ENCODE peak calls at places on chromosome 9, in nine cellular contexts. N is transverse colon, Q is MM.1S, O is fibroblast of lung, D is mesothelial cell of epicardium, R is IMR-90, Z is H1, E is mammary epithelial cell, U is cardiac muscle cell. J is an unnamed sample.

GRCh38 chr9:26308328-26308727 is 584.3 kb downstream of the CAAP1 start:
- DNase-seq in O (no peak), N (no peak), R (peak; percentile 40), E (no peak), Q (no peak), Z (no peak), U (peak; percentile 6), D (no peak), J (no peak)

GRCh38 chr9:6645153-6646027 is at the start of gene GLDC:
- DNase-seq in O (no peak), E (peak; percentile 31), Q (peak; percentile 89), D (peak; percentile 53), R (no peak), N (peak; percentile 62), U (peak; percentile 9), Z (peak; percentile 78), J (peak; percentile 50)

GRCh38 chr9:89137548-89138462 is 40.8 kb downstream of the SHC3 start:
- DNase-seq in D (no peak), N (peak; percentile 36), Q (no peak), O (peak; percentile 96), E (peak; percentile 90), U (peak; percentile 97), Z (no peak), R (peak; percentile 95), J (no peak)

GRCh38 chr9:8800196-8800595 is 1000.6 kb upstream of the DMAC1 start:
- DNase-seq in Z (no peak), U (no peak), O (no peak), R (no peak), E (no peak), N (no peak), Q (no peak), D (no peak), J (no peak)

GRCh38 chr9:114908796-114909448 is 21.5 kb downstream of the TNFSF8 start:
- DNase-seq in Z (no peak), E (no peak), Q (peak; percentile 33), R (peak; percentile 63), O (no peak), N (no peak), D (no peak), U (no peak), J (no peak)

GRCh38 chr9:129177791-129178578 is at the start of gene IER5L:
- DNase-seq in Q (peak; percentile 96), E (peak; percentile 90), D (peak; percentile 99), O (peak; percentile 95), Z (peak; percentile 80), N (peak; percentile 96), U (peak; percentile 97), R (peak; percentile 94), J (peak; percentile 92)

GRCh38 chr9:99511723-99512122 is 289.6 kb downstream of the SEC61B start:
- DNase-seq in N (no peak), R (no peak), O (no peak), E (no peak), U (no peak), Z (no peak), Q (no peak), D (no peak), J (no peak)

GRCh38 chr9:127415657-127416056 is 8.5 kb upstream of the ZNF79 start:
- DNase-seq in U (no peak), D (no peak), Q (no peak), O (no peak), E (no peak), Z (no peak), R (no peak), N (no peak), J (no peak)

GRCh38 chr9:89663264-89663970 is 58.6 kb downstream of the GADD45G start:
- DNase-seq in D (no peak), U (no peak), Q (no peak), O (no peak), N (no peak), E (no peak), R (no peak), Z (no peak), J (no peak)

GRCh38 chr9:136138566-136138965 is 19.9 kb upstream of the TMEM250 start:
- DNase-seq in Z (peak; percentile 66), Q (no peak), U (peak; percentile 20), R (no peak), D (peak; percentile 63), O (peak; percentile 4), N (peak; percentile 34), E (no peak), J (peak; percentile 58)

GRCh38 chr9:3074247-3074646 is 230.4 kb upstream of the PUM3 start:
- DNase-seq in Z (no peak), E (no peak), U (no peak), R (no peak), O (no peak), N (no peak), Q (no peak), D (no peak), J (no peak)

GRCh38 chr9:8917978-8918739 is 1118.6 kb upstream of the DMAC1 start:
- DNase-seq in Z (no peak), U (no peak), D (no peak), E (no peak), Q (peak; percentile 84), R (no peak), N (no peak), O (no peak), J (no peak)

GRCh38 chr9:109264865-109265532 is 55.9 kb downstream of the EPB41L4B start:
- DNase-seq in Z (no peak), Q (no peak), U (no peak), R (no peak), E (no peak), D (no peak), O (no peak), N (peak; percentile 73), J (no peak)

GRCh38 chr9:12759767-12760166 is 15.1 kb upstream of the LURAP1L start:
- DNase-seq in Q (no peak), O (peak; percentile 70), U (peak; percentile 35), D (no peak), R (peak; percentile 73), N (no peak), Z (no peak), E (peak; percentile 42), J (no peak)

GRCh38 chr9:5389109-5389732 is 48.5 kb downstream of the PLGRKT start:
- DNase-seq in D (no peak), Q (peak; percentile 43), O (peak; percentile 78), E (peak; percentile 85), R (peak; percentile 91), Z (no peak), U (peak; percentile 86), N (no peak), J (no peak)

GRCh38 chr9:2127486-2127885 is 112.3 kb downstream of the SMARCA2 start:
- DNase-seq in Q (no peak), U (peak; percentile 60), O (peak; percentile 54), N (no peak), D (no peak), Z (no peak), E (no peak), R (peak; percentile 51), J (no peak)

GRCh38 chr9:128093016-128093415 is 25.0 kb downstream of the SLC25A25 start:
- DNase-seq in D (no peak), R (no peak), Z (no peak), E (no peak), U (no peak), N (no peak), Q (no peak), O (no peak), J (no peak)

DNA sequence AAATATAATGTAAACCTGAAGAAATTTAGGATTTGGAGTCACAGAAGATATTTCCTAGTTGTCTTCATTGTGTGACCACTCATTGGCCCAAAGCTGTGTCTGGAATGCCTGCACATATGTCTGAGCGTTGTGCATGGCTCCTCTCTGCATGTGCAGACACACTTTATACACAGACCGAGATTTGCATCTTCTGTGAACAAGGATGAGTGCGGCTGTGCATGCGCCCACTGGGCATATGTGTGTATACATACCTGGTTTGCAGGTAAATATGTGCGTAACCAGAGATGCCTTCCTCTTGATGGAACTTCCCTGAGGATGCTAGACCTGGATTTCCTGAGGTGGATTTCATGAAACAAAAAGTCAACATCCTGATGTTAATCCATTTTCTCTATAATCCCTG is 19.1 kb downstream of the PHF2 start:
- DNase-seq in D (no peak), N (no peak), O (no peak), E (no peak), U (no peak), R (no peak), Q (no peak), Z (no peak), J (no peak)
- TF ChIP-seq CTCF in D (no peak), N (no peak), O (no peak), E (no peak), U (no peak), R (no peak), Q (no peak), Z (no peak), J (no peak)

DNA sequence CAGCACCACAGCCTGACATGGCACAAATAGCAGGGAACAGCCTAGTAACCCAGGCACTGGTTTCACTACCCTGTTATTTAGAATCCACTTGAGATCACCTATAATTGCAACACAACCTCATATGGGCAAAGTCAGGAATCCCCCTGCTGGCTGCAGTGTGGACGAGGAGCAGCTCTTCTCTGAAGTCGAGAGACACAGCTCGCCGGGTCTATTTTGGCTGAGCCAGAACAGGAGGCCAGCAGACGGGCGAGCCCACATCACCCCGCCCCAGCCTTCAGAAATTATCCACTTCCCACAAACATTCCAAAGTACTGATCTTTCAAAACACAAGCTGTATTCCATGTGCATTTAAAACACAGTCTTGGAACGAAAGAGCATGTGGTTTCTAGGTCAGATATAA is 179.0 kb downstream of the ROR2 start:
- DNase-seq in Z (no peak), O (peak; percentile 96), E (peak; percentile 80), Q (no peak), N (peak; percentile 44), D (no peak), U (peak; percentile 97), R (peak; percentile 96), J (no peak)
- TF ChIP-seq CTCF in Z (peak; percentile 53), O (peak; percentile 52), E (peak; percentile 34), Q (no peak), N (no peak), D (no peak), U (peak; percentile 56), R (peak; percentile 52), J (peak; percentile 43)

DNA sequence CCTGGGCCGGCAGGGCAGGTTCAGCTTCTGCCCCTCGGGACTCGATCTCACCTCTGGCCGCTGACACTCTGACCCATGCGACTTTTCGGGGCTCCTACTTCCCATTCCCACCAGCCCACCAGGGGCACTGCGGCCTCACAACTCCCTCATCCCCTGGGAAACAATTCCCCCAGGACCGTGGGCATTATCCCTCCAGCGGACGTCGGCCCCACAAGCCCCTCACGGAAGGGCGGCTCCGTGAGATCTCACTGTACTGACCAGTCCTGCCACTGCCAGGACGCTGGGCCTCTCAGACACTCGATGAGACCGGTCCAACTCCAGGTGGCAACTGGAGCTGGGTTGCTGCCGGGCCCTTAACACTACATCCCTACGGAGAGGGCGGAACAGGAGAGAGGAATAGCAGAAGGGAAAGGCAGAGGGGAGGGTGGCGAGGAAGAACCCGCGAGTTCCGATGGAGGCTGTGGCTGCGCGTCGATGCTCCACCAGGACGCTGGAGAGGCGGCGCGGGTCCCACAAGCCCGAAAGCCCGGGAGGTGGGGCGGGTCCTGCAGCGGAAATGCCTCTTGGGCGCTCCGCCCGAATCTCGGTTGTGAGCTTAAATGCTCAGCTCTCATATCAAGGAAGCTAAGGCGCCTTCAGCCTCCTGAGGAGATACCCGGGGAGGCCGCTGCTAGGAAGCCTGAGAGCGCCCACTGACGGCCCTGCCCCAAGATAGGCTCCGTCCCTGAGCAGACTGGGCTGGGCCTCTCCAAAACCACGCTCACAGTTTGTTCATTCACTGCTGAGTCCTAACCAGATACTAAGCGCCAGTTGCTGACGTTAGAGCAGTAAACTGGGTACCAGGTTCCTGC is 36.3 kb downstream of the VCP start:
- DNase-seq in R (peak; percentile 38), N (peak; percentile 21), Q (no peak), D (no peak), O (peak; percentile 63), Z (peak; percentile 39), E (no peak), U (peak; percentile 92), J (no peak)
- TF ChIP-seq CTCF in R (no peak), N (no peak), Q (no peak), D (no peak), O (no peak), Z (no peak), E (no peak), U (peak; percentile 29), J (no peak)

GRCh38 chr9:122180633-122181032 is 20.9 kb downstream of the MORN5 start:
- DNase-seq in Q (no peak), N (no peak), Z (no peak), D (no peak), U (peak; percentile 83), E (peak; percentile 76), R (peak; percentile 88), O (peak; percentile 59), J (no peak)
- TF ChIP-seq CTCF in Q (no peak), N (no peak), Z (no peak), D (no peak), U (no peak), E (no peak), R (no peak), O (no peak), J (no peak)

J was measured in progenitor cell of endocrine pancreas.